ENCODE peak calls at places on chromosomes 12 and 14, in ten cellular contexts. One of them, this sample, is unnamed. For H3K36me3, the result is how much of the 10 kb centered on the place peaks cover.

GRCh38 chr14:96246535-96246839 is 9.5 kb upstream of the BDKRB1 start:
- DNase-seq in tibial nerve: no peak
- DNase-seq in aorta: no peak
- DNase-seq in psoas muscle: no peak
- DNase-seq in effector memory CD4-positive, alpha-beta T cell: no peak
- DNase-seq in stomach: no peak
- DNase-seq in neural progenitor cell: no peak
- DNase-seq in CD4-positive, CD25-positive, alpha-beta regulatory T cell: no peak
- DNase-seq in Peyer's patch: peak
- DNase-seq in MM.1S: no peak
- DNase-seq in this sample: no peak

GRCh38 chr12:51855586-51856428 is 7.3 kb upstream of the FIGNL2 start:
- DNase-seq in tibial nerve: peak
- DNase-seq in aorta: no peak
- DNase-seq in psoas muscle: peak
- DNase-seq in effector memory CD4-positive, alpha-beta T cell: no peak
- DNase-seq in stomach: no peak
- DNase-seq in neural progenitor cell: peak
- DNase-seq in CD4-positive, CD25-positive, alpha-beta regulatory T cell: no peak
- DNase-seq in Peyer's patch: no peak
- DNase-seq in MM.1S: no peak
- DNase-seq in this sample: no peak

GRCh38 chr14:36747411-36748184 is 85.9 kb downstream of the PAX9 start:
- DNase-seq in tibial nerve: no peak
- DNase-seq in aorta: no peak
- DNase-seq in psoas muscle: no peak
- DNase-seq in effector memory CD4-positive, alpha-beta T cell: no peak
- DNase-seq in stomach: no peak
- DNase-seq in neural progenitor cell: peak
- DNase-seq in CD4-positive, CD25-positive, alpha-beta regulatory T cell: no peak
- DNase-seq in Peyer's patch: no peak
- DNase-seq in MM.1S: no peak
- DNase-seq in this sample: no peak

GRCh38 chr12:98845957-98846356 is 200.9 kb downstream of the APAF1 start:
- DNase-seq in tibial nerve: no peak
- DNase-seq in aorta: no peak
- DNase-seq in psoas muscle: no peak
- DNase-seq in effector memory CD4-positive, alpha-beta T cell: no peak
- DNase-seq in stomach: no peak
- DNase-seq in neural progenitor cell: no peak
- DNase-seq in CD4-positive, CD25-positive, alpha-beta regulatory T cell: no peak
- DNase-seq in Peyer's patch: no peak
- DNase-seq in MM.1S: no peak
- DNase-seq in this sample: no peak

GRCh38 chr12:11927311-11927935 is 143.3 kb upstream of the BCL2L14 start:
- DNase-seq in tibial nerve: no peak
- DNase-seq in aorta: no peak
- DNase-seq in psoas muscle: no peak
- DNase-seq in effector memory CD4-positive, alpha-beta T cell: no peak
- DNase-seq in stomach: no peak
- DNase-seq in neural progenitor cell: peak
- DNase-seq in CD4-positive, CD25-positive, alpha-beta regulatory T cell: no peak
- DNase-seq in Peyer's patch: no peak
- DNase-seq in MM.1S: no peak
- DNase-seq in this sample: no peak

GRCh38 chr14:24113379-24113800 is 1.2 kb upstream of the DCAF11 start:
- DNase-seq in tibial nerve: no peak
- DNase-seq in aorta: no peak
- DNase-seq in psoas muscle: no peak
- DNase-seq in effector memory CD4-positive, alpha-beta T cell: no peak
- DNase-seq in stomach: no peak
- DNase-seq in neural progenitor cell: no peak
- DNase-seq in CD4-positive, CD25-positive, alpha-beta regulatory T cell: no peak
- DNase-seq in Peyer's patch: no peak
- DNase-seq in MM.1S: no peak
- DNase-seq in this sample: no peak

GRCh38 chr14:61399365-61399764 is 78.0 kb downstream of the PRKCH start:
- DNase-seq in tibial nerve: no peak
- DNase-seq in aorta: no peak
- DNase-seq in psoas muscle: no peak
- DNase-seq in effector memory CD4-positive, alpha-beta T cell: no peak
- DNase-seq in stomach: no peak
- DNase-seq in neural progenitor cell: no peak
- DNase-seq in CD4-positive, CD25-positive, alpha-beta regulatory T cell: no peak
- DNase-seq in Peyer's patch: no peak
- DNase-seq in MM.1S: no peak
- DNase-seq in this sample: no peak

GRCh38 chr12:124509676-124510300 is 57.6 kb downstream of the NCOR2 start:
- DNase-seq in tibial nerve: peak
- DNase-seq in aorta: peak
- DNase-seq in psoas muscle: peak
- DNase-seq in effector memory CD4-positive, alpha-beta T cell: no peak
- DNase-seq in stomach: peak
- DNase-seq in neural progenitor cell: peak
- DNase-seq in CD4-positive, CD25-positive, alpha-beta regulatory T cell: no peak
- DNase-seq in Peyer's patch: no peak
- DNase-seq in MM.1S: no peak
- DNase-seq in this sample: no peak

GRCh38 chr12:120468271-120468845 is 1.2 kb downstream of the SRSF9 start:
- DNase-seq in tibial nerve: no peak
- DNase-seq in aorta: peak
- DNase-seq in psoas muscle: peak
- DNase-seq in effector memory CD4-positive, alpha-beta T cell: no peak
- DNase-seq in stomach: peak
- DNase-seq in neural progenitor cell: peak
- DNase-seq in CD4-positive, CD25-positive, alpha-beta regulatory T cell: peak
- DNase-seq in Peyer's patch: peak
- DNase-seq in MM.1S: no peak
- DNase-seq in this sample: peak

GRCh38 chr12:120467439-120467838 is 2.1 kb downstream of the SRSF9 start:
- DNase-seq in tibial nerve: no peak
- DNase-seq in aorta: no peak
- DNase-seq in psoas muscle: no peak
- DNase-seq in effector memory CD4-positive, alpha-beta T cell: no peak
- DNase-seq in stomach: no peak
- DNase-seq in neural progenitor cell: no peak
- DNase-seq in CD4-positive, CD25-positive, alpha-beta regulatory T cell: no peak
- DNase-seq in Peyer's patch: no peak
- DNase-seq in MM.1S: no peak
- DNase-seq in this sample: no peak

GRCh38 chr12:120469450-120470149 is at the start of gene SRSF9:
- DNase-seq in tibial nerve: peak
- DNase-seq in aorta: peak
- DNase-seq in psoas muscle: peak
- DNase-seq in effector memory CD4-positive, alpha-beta T cell: peak
- DNase-seq in stomach: peak
- DNase-seq in neural progenitor cell: peak
- DNase-seq in CD4-positive, CD25-positive, alpha-beta regulatory T cell: peak
- DNase-seq in Peyer's patch: peak
- DNase-seq in MM.1S: peak
- DNase-seq in this sample: peak

GRCh38 chr12:120468846-120469449 is 600 bp downstream of the SRSF9 start:
- DNase-seq in tibial nerve: no peak
- DNase-seq in aorta: peak
- DNase-seq in psoas muscle: peak
- DNase-seq in effector memory CD4-positive, alpha-beta T cell: no peak
- DNase-seq in stomach: peak
- DNase-seq in neural progenitor cell: no peak
- DNase-seq in CD4-positive, CD25-positive, alpha-beta regulatory T cell: peak
- DNase-seq in Peyer's patch: peak
- DNase-seq in MM.1S: no peak
- DNase-seq in this sample: no peak

DNA sequence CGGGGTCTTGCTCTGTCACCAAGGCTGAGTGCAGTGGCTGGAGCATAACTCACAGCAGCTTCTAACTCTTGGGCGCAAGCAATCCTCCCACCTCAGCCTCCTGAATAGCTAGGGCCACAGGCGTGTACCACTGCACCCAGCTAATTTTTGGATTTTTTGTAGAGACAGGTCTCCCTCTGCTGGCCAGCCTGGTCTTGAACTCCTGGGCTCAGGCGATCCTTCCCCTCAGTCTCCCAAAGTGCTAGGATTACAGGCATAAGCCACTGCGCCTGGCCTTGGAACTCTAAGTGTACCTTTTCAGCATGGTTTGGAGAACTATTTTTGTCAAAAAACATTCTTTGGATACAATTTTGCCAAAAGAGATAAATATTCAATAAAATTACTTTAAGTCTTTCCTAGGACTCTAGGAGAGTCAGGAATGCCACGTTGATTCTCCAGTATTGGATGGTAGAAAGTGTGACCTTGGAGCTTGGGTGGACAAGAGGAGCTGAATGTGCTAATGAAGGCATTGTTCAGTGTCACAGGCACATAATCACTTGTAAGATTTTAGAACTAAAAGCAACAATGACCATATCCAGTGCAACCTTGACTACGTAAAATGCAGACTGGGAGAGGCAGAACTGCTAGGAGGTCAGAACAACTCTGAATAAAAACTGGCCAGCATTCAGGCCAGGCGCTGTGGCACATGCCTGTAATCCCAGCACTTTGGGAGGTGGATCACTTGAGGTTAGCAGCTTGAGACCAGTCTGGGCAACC is 2.8 kb downstream of the SRSF9 start:
- DNase-seq in tibial nerve: no peak
- DNase-seq in aorta: no peak
- DNase-seq in psoas muscle: peak
- DNase-seq in effector memory CD4-positive, alpha-beta T cell: no peak
- DNase-seq in stomach: peak
- DNase-seq in neural progenitor cell: peak
- DNase-seq in CD4-positive, CD25-positive, alpha-beta regulatory T cell: peak
- DNase-seq in Peyer's patch: peak
- DNase-seq in MM.1S: no peak
- DNase-seq in this sample: no peak
- H3K36me3 ChIP-seq in tibial nerve: under half
- H3K36me3 ChIP-seq in aorta: under half
- H3K36me3 ChIP-seq in psoas muscle: half or more
- H3K36me3 ChIP-seq in effector memory CD4-positive, alpha-beta T cell: under half
- H3K36me3 ChIP-seq in stomach: half or more
- H3K36me3 ChIP-seq in neural progenitor cell: under half
- H3K36me3 ChIP-seq in CD4-positive, CD25-positive, alpha-beta regulatory T cell: half or more
- H3K36me3 ChIP-seq in Peyer's patch: under half
- H3K36me3 ChIP-seq in MM.1S: under half
- H3K36me3 ChIP-seq in this sample: under half

GRCh38 chr12:56677680-56678079 is 10.4 kb downstream of the PTGES3 start:
- DNase-seq in tibial nerve: no peak
- DNase-seq in aorta: no peak
- DNase-seq in psoas muscle: no peak
- DNase-seq in effector memory CD4-positive, alpha-beta T cell: no peak
- DNase-seq in stomach: no peak
- DNase-seq in neural progenitor cell: no peak
- DNase-seq in CD4-positive, CD25-positive, alpha-beta regulatory T cell: no peak
- DNase-seq in Peyer's patch: no peak
- DNase-seq in MM.1S: peak
- DNase-seq in this sample: no peak

GRCh38 chr12:56678852-56679251 is 9.2 kb downstream of the PTGES3 start:
- DNase-seq in tibial nerve: no peak
- DNase-seq in aorta: peak
- DNase-seq in psoas muscle: no peak
- DNase-seq in effector memory CD4-positive, alpha-beta T cell: no peak
- DNase-seq in stomach: no peak
- DNase-seq in neural progenitor cell: no peak
- DNase-seq in CD4-positive, CD25-positive, alpha-beta regulatory T cell: no peak
- DNase-seq in Peyer's patch: peak
- DNase-seq in MM.1S: no peak
- DNase-seq in this sample: no peak

GRCh38 chr12:56684745-56685369 is 3.2 kb downstream of the PTGES3 start:
- DNase-seq in tibial nerve: no peak
- DNase-seq in aorta: peak
- DNase-seq in psoas muscle: no peak
- DNase-seq in effector memory CD4-positive, alpha-beta T cell: no peak
- DNase-seq in stomach: peak
- DNase-seq in neural progenitor cell: no peak
- DNase-seq in CD4-positive, CD25-positive, alpha-beta regulatory T cell: peak
- DNase-seq in Peyer's patch: peak
- DNase-seq in MM.1S: peak
- DNase-seq in this sample: peak

GRCh38 chr12:56679834-56680575 is 8.1 kb downstream of the PTGES3 start:
- DNase-seq in tibial nerve: no peak
- DNase-seq in aorta: peak
- DNase-seq in psoas muscle: no peak
- DNase-seq in effector memory CD4-positive, alpha-beta T cell: no peak
- DNase-seq in stomach: no peak
- DNase-seq in neural progenitor cell: no peak
- DNase-seq in CD4-positive, CD25-positive, alpha-beta regulatory T cell: no peak
- DNase-seq in Peyer's patch: peak
- DNase-seq in MM.1S: no peak
- DNase-seq in this sample: no peak

GRCh38 chr12:56682323-56682722 is 5.8 kb downstream of the PTGES3 start:
- DNase-seq in tibial nerve: no peak
- DNase-seq in aorta: peak
- DNase-seq in psoas muscle: no peak
- DNase-seq in effector memory CD4-positive, alpha-beta T cell: no peak
- DNase-seq in stomach: peak
- DNase-seq in neural progenitor cell: no peak
- DNase-seq in CD4-positive, CD25-positive, alpha-beta regulatory T cell: no peak
- DNase-seq in Peyer's patch: peak
- DNase-seq in MM.1S: no peak
- DNase-seq in this sample: no peak
- H3K36me3 ChIP-seq in tibial nerve: under half
- H3K36me3 ChIP-seq in aorta: under half
- H3K36me3 ChIP-seq in psoas muscle: under half
- H3K36me3 ChIP-seq in effector memory CD4-positive, alpha-beta T cell: under half
- H3K36me3 ChIP-seq in stomach: under half
- H3K36me3 ChIP-seq in neural progenitor cell: under half
- H3K36me3 ChIP-seq in CD4-positive, CD25-positive, alpha-beta regulatory T cell: under half
- H3K36me3 ChIP-seq in Peyer's patch: under half
- H3K36me3 ChIP-seq in MM.1S: under half
- H3K36me3 ChIP-seq in this sample: under half

DNA sequence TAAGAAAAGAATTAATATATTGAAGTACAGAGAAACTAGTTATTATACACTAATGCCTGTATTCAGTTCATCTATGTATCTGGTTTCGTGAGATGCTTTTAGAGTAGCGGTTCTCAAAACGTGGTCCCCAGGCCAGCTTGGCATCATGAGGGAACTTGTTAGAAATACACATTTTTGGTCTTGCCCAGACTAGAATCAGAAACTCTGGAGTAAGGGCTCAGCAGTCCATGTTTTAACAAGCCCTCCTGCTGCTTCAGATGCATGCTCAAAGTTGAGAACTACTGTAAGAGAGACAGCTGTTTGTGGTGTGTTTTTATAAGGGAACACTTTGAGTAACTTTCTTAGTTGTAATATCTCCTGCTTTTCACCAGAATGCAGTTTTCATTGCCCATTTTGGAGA is 18.1 kb downstream of the GPATCH2L start:
- DNase-seq in tibial nerve: no peak
- DNase-seq in aorta: no peak
- DNase-seq in psoas muscle: no peak
- DNase-seq in effector memory CD4-positive, alpha-beta T cell: no peak
- DNase-seq in stomach: no peak
- DNase-seq in neural progenitor cell: no peak
- DNase-seq in CD4-positive, CD25-positive, alpha-beta regulatory T cell: no peak
- DNase-seq in Peyer's patch: no peak
- DNase-seq in MM.1S: no peak
- DNase-seq in this sample: no peak
- H3K36me3 ChIP-seq in tibial nerve: under half
- H3K36me3 ChIP-seq in aorta: under half
- H3K36me3 ChIP-seq in psoas muscle: half or more
- H3K36me3 ChIP-seq in effector memory CD4-positive, alpha-beta T cell: half or more
- H3K36me3 ChIP-seq in stomach: half or more
- H3K36me3 ChIP-seq in neural progenitor cell: under half
- H3K36me3 ChIP-seq in CD4-positive, CD25-positive, alpha-beta regulatory T cell: half or more
- H3K36me3 ChIP-seq in Peyer's patch: half or more
- H3K36me3 ChIP-seq in MM.1S: under half
- H3K36me3 ChIP-seq in this sample: under half

GRCh38 chr12:95788637-95789036 is 1.9 kb downstream of the NTN4 start:
- DNase-seq in tibial nerve: no peak
- DNase-seq in aorta: no peak
- DNase-seq in psoas muscle: no peak
- DNase-seq in effector memory CD4-positive, alpha-beta T cell: no peak
- DNase-seq in stomach: no peak
- DNase-seq in neural progenitor cell: no peak
- DNase-seq in CD4-positive, CD25-positive, alpha-beta regulatory T cell: no peak
- DNase-seq in Peyer's patch: no peak
- DNase-seq in MM.1S: no peak
- DNase-seq in this sample: no peak

GRCh38 chr12:95790912-95791849 is 617 bp upstream of the NTN4 start:
- DNase-seq in tibial nerve: no peak
- DNase-seq in aorta: peak
- DNase-seq in psoas muscle: peak
- DNase-seq in effector memory CD4-positive, alpha-beta T cell: peak
- DNase-seq in stomach: no peak
- DNase-seq in neural progenitor cell: peak
- DNase-seq in CD4-positive, CD25-positive, alpha-beta regulatory T cell: no peak
- DNase-seq in Peyer's patch: no peak
- DNase-seq in MM.1S: no peak
- DNase-seq in this sample: no peak

GRCh38 chr12:95787274-95787814 is 3.2 kb downstream of the NTN4 start:
- DNase-seq in tibial nerve: no peak
- DNase-seq in aorta: no peak
- DNase-seq in psoas muscle: no peak
- DNase-seq in effector memory CD4-positive, alpha-beta T cell: no peak
- DNase-seq in stomach: no peak
- DNase-seq in neural progenitor cell: no peak
- DNase-seq in CD4-positive, CD25-positive, alpha-beta regulatory T cell: no peak
- DNase-seq in Peyer's patch: no peak
- DNase-seq in MM.1S: no peak
- DNase-seq in this sample: no peak

GRCh38 chr12:95789126-95790024 is 1.2 kb downstream of the NTN4 start:
- DNase-seq in tibial nerve: no peak
- DNase-seq in aorta: peak
- DNase-seq in psoas muscle: peak
- DNase-seq in effector memory CD4-positive, alpha-beta T cell: no peak
- DNase-seq in stomach: peak
- DNase-seq in neural progenitor cell: peak
- DNase-seq in CD4-positive, CD25-positive, alpha-beta regulatory T cell: no peak
- DNase-seq in Peyer's patch: no peak
- DNase-seq in MM.1S: no peak
- DNase-seq in this sample: peak

GRCh38 chr12:95790025-95790911 is at the start of gene NTN4:
- DNase-seq in tibial nerve: peak
- DNase-seq in aorta: peak
- DNase-seq in psoas muscle: peak
- DNase-seq in effector memory CD4-positive, alpha-beta T cell: no peak
- DNase-seq in stomach: peak
- DNase-seq in neural progenitor cell: peak
- DNase-seq in CD4-positive, CD25-positive, alpha-beta regulatory T cell: no peak
- DNase-seq in Peyer's patch: peak
- DNase-seq in MM.1S: peak
- DNase-seq in this sample: peak
- H3K36me3 ChIP-seq in tibial nerve: under half
- H3K36me3 ChIP-seq in aorta: under half
- H3K36me3 ChIP-seq in psoas muscle: under half
- H3K36me3 ChIP-seq in effector memory CD4-positive, alpha-beta T cell: under half
- H3K36me3 ChIP-seq in stomach: under half
- H3K36me3 ChIP-seq in neural progenitor cell: under half
- H3K36me3 ChIP-seq in CD4-positive, CD25-positive, alpha-beta regulatory T cell: under half
- H3K36me3 ChIP-seq in Peyer's patch: under half
- H3K36me3 ChIP-seq in MM.1S: under half
- H3K36me3 ChIP-seq in this sample: under half

This sample was measured in GM06990.